ENCODE peak calls at places on chromosomes 7 and 10, in eight cellular contexts. One of them, this sample, is unnamed.

GRCh38 chr7:158450476-158451124 is 137.0 kb downstream of the PTPRN2 start:
- DNase-seq in A549: no peak
- DNase-seq in T-cell: no peak
- DNase-seq in LoVo: no peak
- DNase-seq in thoracic aorta: no peak
- DNase-seq in GM12865: no peak
- DNase-seq in activated naive CD8-positive, alpha-beta T cell treated with anti-CD3 and anti-CD28 coated beads, Interleukin-2, amount 10 ng/mL, durations not matched to agents 7 days and 5 days: no peak
- DNase-seq in GM20000: no peak
- DNase-seq in this sample: no peak

GRCh38 chr7:25095516-25096345 is 29.3 kb downstream of the CYCS start:
- DNase-seq in thoracic aorta: no peak
- DNase-seq in GM20000: no peak
- DNase-seq in T-cell: no peak
- DNase-seq in activated naive CD8-positive, alpha-beta T cell treated with anti-CD3 and anti-CD28 coated beads, Interleukin-2, amount 10 ng/mL, durations not matched to agents 7 days and 5 days: no peak
- DNase-seq in A549: peak
- DNase-seq in LoVo: no peak
- DNase-seq in GM12865: no peak
- DNase-seq in this sample: no peak

GRCh38 chr7:83697814-83698530 is 49.0 kb upstream of the SEMA3E start:
- DNase-seq in A549: no peak
- DNase-seq in activated naive CD8-positive, alpha-beta T cell treated with anti-CD3 and anti-CD28 coated beads, Interleukin-2, amount 10 ng/mL, durations not matched to agents 7 days and 5 days: no peak
- DNase-seq in GM12865: no peak
- DNase-seq in GM20000: no peak
- DNase-seq in T-cell: no peak
- DNase-seq in thoracic aorta: no peak
- DNase-seq in LoVo: no peak
- DNase-seq in this sample: no peak

GRCh38 chr10:59362184-59362966 is at the start of gene FAM13C:
- DNase-seq in A549: peak
- DNase-seq in LoVo: peak
- DNase-seq in GM20000: peak
- DNase-seq in activated naive CD8-positive, alpha-beta T cell treated with anti-CD3 and anti-CD28 coated beads, Interleukin-2, amount 10 ng/mL, durations not matched to agents 7 days and 5 days: peak
- DNase-seq in GM12865: peak
- DNase-seq in T-cell: no peak
- DNase-seq in thoracic aorta: no peak
- DNase-seq in this sample: peak

GRCh38 chr7:157150825-157151412 is 12.2 kb downstream of the UBE3C start:
- DNase-seq in T-cell: no peak
- DNase-seq in GM12865: no peak
- DNase-seq in thoracic aorta: no peak
- DNase-seq in GM20000: no peak
- DNase-seq in LoVo: no peak
- DNase-seq in activated naive CD8-positive, alpha-beta T cell treated with anti-CD3 and anti-CD28 coated beads, Interleukin-2, amount 10 ng/mL, durations not matched to agents 7 days and 5 days: no peak
- DNase-seq in A549: no peak
- DNase-seq in this sample: no peak

GRCh38 chr7:50304911-50305621 is 550 bp downstream of the IKZF1 start:
- DNase-seq in T-cell: peak
- DNase-seq in A549: no peak
- DNase-seq in activated naive CD8-positive, alpha-beta T cell treated with anti-CD3 and anti-CD28 coated beads, Interleukin-2, amount 10 ng/mL, durations not matched to agents 7 days and 5 days: peak
- DNase-seq in thoracic aorta: no peak
- DNase-seq in GM20000: peak
- DNase-seq in GM12865: peak
- DNase-seq in LoVo: no peak
- DNase-seq in this sample: no peak

GRCh38 chr7:14144109-14144508 is 154.6 kb upstream of the ETV1 start:
- DNase-seq in A549: no peak
- DNase-seq in T-cell: no peak
- DNase-seq in LoVo: no peak
- DNase-seq in thoracic aorta: no peak
- DNase-seq in activated naive CD8-positive, alpha-beta T cell treated with anti-CD3 and anti-CD28 coated beads, Interleukin-2, amount 10 ng/mL, durations not matched to agents 7 days and 5 days: no peak
- DNase-seq in GM12865: no peak
- DNase-seq in GM20000: no peak
- DNase-seq in this sample: no peak

GRCh38 chr10:21172774-21173432 is 275.8 kb upstream of the NEBL start:
- DNase-seq in LoVo: no peak
- DNase-seq in thoracic aorta: no peak
- DNase-seq in activated naive CD8-positive, alpha-beta T cell treated with anti-CD3 and anti-CD28 coated beads, Interleukin-2, amount 10 ng/mL, durations not matched to agents 7 days and 5 days: no peak
- DNase-seq in GM12865: no peak
- DNase-seq in T-cell: no peak
- DNase-seq in GM20000: peak
- DNase-seq in A549: no peak
- DNase-seq in this sample: no peak

GRCh38 chr10:30637881-30638467 is 8.4 kb upstream of the LYZL2 start:
- DNase-seq in LoVo: peak
- DNase-seq in activated naive CD8-positive, alpha-beta T cell treated with anti-CD3 and anti-CD28 coated beads, Interleukin-2, amount 10 ng/mL, durations not matched to agents 7 days and 5 days: no peak
- DNase-seq in GM20000: no peak
- DNase-seq in A549: peak
- DNase-seq in GM12865: no peak
- DNase-seq in thoracic aorta: peak
- DNase-seq in T-cell: no peak
- DNase-seq in this sample: no peak

GRCh38 chr10:100021322-100021721 is 11.6 kb upstream of the DNMBP start:
- DNase-seq in thoracic aorta: no peak
- DNase-seq in activated naive CD8-positive, alpha-beta T cell treated with anti-CD3 and anti-CD28 coated beads, Interleukin-2, amount 10 ng/mL, durations not matched to agents 7 days and 5 days: no peak
- DNase-seq in GM12865: peak
- DNase-seq in LoVo: no peak
- DNase-seq in A549: peak
- DNase-seq in GM20000: no peak
- DNase-seq in T-cell: no peak
- DNase-seq in this sample: no peak

GRCh38 chr10:125591846-125592245 is 91.1 kb downstream of the TEX36 start:
- DNase-seq in GM20000: no peak
- DNase-seq in T-cell: no peak
- DNase-seq in activated naive CD8-positive, alpha-beta T cell treated with anti-CD3 and anti-CD28 coated beads, Interleukin-2, amount 10 ng/mL, durations not matched to agents 7 days and 5 days: no peak
- DNase-seq in thoracic aorta: no peak
- DNase-seq in A549: no peak
- DNase-seq in LoVo: no peak
- DNase-seq in GM12865: no peak
- DNase-seq in this sample: no peak